ENCODE peak calls at places on chromosomes 7 and 10, in six cellular contexts. C is GM12878, Y is HepG2, T is K562, Z is A549, D is endothelial cell of umbilical vein. O is an unnamed sample.

GRCh38 chr10:111093741-111094380 is 17.0 kb downstream of the ADRA2A start:
- DNase-seq in C (no peak), Y (no peak), T (no peak), Z (no peak), D (no peak), O (peak)

GRCh38 chr10:132377326-132377725 is 19.7 kb upstream of the PWWP2B start:
- DNase-seq in C (no peak), Y (no peak), T (no peak), Z (no peak), D (no peak), O (no peak)

GRCh38 chr10:29734980-29735627 is 100.3 kb upstream of the SVIL start:
- DNase-seq in C (no peak), Y (no peak), T (no peak), Z (peak), D (peak), O (peak)

GRCh38 chr10:114684822-114685209 is 26.7 kb upstream of the ABLIM1 start:
- DNase-seq in C (no peak), Y (peak), T (no peak), Z (peak), D (peak), O (no peak)

GRCh38 chr7:118777308-118777707 is 552.8 kb downstream of the ANKRD7 start:
- DNase-seq in C (no peak), Y (no peak), T (no peak), Z (no peak), D (no peak), O (no peak)

GRCh38 chr10:58796242-58796641 is 283.6 kb downstream of the BICC1 start:
- DNase-seq in C (no peak), Y (no peak), T (no peak), Z (no peak), D (no peak), O (no peak)

GRCh38 chr10:32077896-32078295 is 21.7 kb upstream of the KIF5B start:
- DNase-seq in C (no peak), Y (peak), T (no peak), Z (peak), D (no peak), O (no peak)

GRCh38 chr7:3204526-3204925 is 96.5 kb upstream of the SDK1 start:
- DNase-seq in C (no peak), Y (no peak), T (no peak), Z (no peak), D (no peak), O (no peak)

GRCh38 chr7:43362652-43363428 is 220.1 kb upstream of the STK17A start:
- DNase-seq in C (no peak), Y (no peak), T (no peak), Z (peak), D (peak), O (peak)

GRCh38 chr7:131034166-131034881 is 293.4 kb upstream of the MKLN1 start:
- DNase-seq in C (no peak), Y (no peak), T (no peak), Z (no peak), D (no peak), O (no peak)

GRCh38 chr7:141674201-141674671 is 27.7 kb downstream of the DENND11 start:
- DNase-seq in C (no peak), Y (peak), T (no peak), Z (peak), D (peak), O (no peak)

GRCh38 chr7:18715988-18716387 is 220.4 kb downstream of the HDAC9 start:
- DNase-seq in C (no peak), Y (no peak), T (no peak), Z (no peak), D (no peak), O (no peak)

GRCh38 chr7:101819913-101820522 is 2.6 kb downstream of the CUX1 start:
- DNase-seq in C (no peak), Y (no peak), T (no peak), Z (no peak), D (no peak), O (no peak)

GRCh38 chr7:76383089-76383944 is 24.5 kb upstream of the YWHAG start:
- DNase-seq in C (no peak), Y (peak), T (peak), Z (peak), D (peak), O (peak)

GRCh38 chr7:134941185-134941900 is 45.0 kb upstream of the AGBL3 start:
- DNase-seq in C (no peak), Y (no peak), T (no peak), Z (peak), D (peak), O (no peak)

GRCh38 chr10:131246775-131247174 is 64.7 kb downstream of the TCERG1L start:
- DNase-seq in C (no peak), Y (no peak), T (no peak), Z (no peak), D (no peak), O (no peak)

GRCh38 chr10:125105155-125105554 is 55.2 kb downstream of the CTBP2 start:
- DNase-seq in C (no peak), Y (no peak), T (no peak), Z (no peak), D (no peak), O (no peak)

GRCh38 chr7:84589012-84589411 is 394.4 kb upstream of the SEMA3A start:
- DNase-seq in C (no peak), Y (no peak), T (no peak), Z (no peak), D (no peak), O (no peak)

GRCh38 chr7:55032069-55032699 is 13.4 kb downstream of the EGFR start:
- DNase-seq in C (no peak), Y (no peak), T (no peak), Z (no peak), D (no peak), O (no peak)

GRCh38 chr7:4241791-4242190 is 440.3 kb upstream of the FOXK1 start:
- DNase-seq in C (no peak), Y (no peak), T (peak), Z (peak), D (no peak), O (no peak)

GRCh38 chr10:116098411-116099019 is 174.5 kb downstream of the GFRA1 start:
- DNase-seq in C (no peak), Y (no peak), T (no peak), Z (no peak), D (no peak), O (no peak)

GRCh38 chr7:40299097-40299496 is 164.3 kb downstream of the SUGCT start:
- DNase-seq in C (no peak), Y (no peak), T (no peak), Z (no peak), D (peak), O (peak)

GRCh38 chr7:93054975-93055374 is 62.8 kb downstream of the SAMD9 start:
- DNase-seq in C (no peak), Y (no peak), T (no peak), Z (no peak), D (no peak), O (no peak)

GRCh38 chr7:47335071-47335470 is 246.8 kb downstream of the TNS3 start:
- DNase-seq in C (no peak), Y (no peak), T (no peak), Z (no peak), D (no peak), O (no peak)

DNA sequence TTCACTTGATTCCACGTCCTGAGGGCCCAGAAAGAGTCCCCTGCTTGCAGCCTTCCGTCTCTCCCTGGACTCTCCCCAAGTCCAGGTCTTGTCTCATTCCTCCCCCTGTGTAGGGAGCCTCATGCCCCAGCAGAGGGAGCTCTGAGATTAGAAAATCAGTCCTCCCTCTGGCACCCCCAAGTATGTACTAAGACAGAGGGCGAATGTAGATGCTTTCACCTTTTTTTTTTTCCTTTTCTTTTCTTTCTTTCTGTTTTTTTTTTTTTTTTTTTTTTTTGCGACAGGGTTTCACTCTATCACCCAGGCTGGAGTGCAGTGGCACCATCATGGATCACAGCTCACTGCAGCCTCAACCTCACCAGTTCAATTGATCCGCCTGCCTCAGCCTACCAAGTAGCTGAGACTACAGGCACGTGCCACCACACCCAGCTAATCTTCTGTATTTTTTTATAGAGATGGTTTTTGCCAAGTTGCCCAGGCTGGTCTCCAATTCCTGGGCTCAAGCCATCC is 10.3 kb downstream of the SFXN3 start:
- DNase-seq in C (no peak), Y (peak), T (peak), Z (peak), D (peak), O (peak)
- TF ChIP-seq MYC in C (no peak), Y (no peak), T (no peak), Z (no peak), D (no peak), O (no peak)

GRCh38 chr10:77240959-77241358 is 396.6 kb downstream of the KCNMA1 start:
- DNase-seq in C (no peak), Y (no peak), T (no peak), Z (no peak), D (no peak), O (no peak)

GRCh38 chr10:77248104-77248503 is 389.5 kb downstream of the KCNMA1 start:
- DNase-seq in C (no peak), Y (no peak), T (no peak), Z (no peak), D (no peak), O (no peak)

GRCh38 chr10:77247076-77247561 is 390.5 kb downstream of the KCNMA1 start:
- DNase-seq in C (no peak), Y (peak), T (no peak), Z (peak), D (peak), O (peak)

GRCh38 chr10:77245953-77246352 is 391.7 kb downstream of the KCNMA1 start:
- DNase-seq in C (no peak), Y (no peak), T (no peak), Z (no peak), D (no peak), O (peak)

DNA sequence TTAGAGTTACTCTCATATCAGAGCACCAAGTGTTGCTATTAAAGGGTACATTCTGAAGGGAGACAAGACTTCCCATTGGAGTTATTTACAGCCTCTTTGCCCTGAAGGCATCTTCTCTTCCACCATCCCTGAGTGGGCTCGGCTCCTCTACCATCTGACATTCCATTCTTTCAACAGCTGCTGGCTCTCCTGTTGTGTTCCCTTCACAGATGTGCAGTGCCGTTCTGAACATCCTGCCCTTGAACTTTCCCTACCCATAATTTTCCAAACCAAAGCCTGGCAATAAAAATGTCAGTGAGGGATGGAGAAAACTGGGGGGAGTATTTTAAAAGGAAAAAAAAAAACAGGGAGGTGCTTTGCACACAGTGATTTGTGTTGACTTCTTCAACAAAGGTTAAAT is 392.9 kb downstream of the KCNMA1 start:
- DNase-seq in C (no peak), Y (no peak), T (no peak), Z (no peak), D (no peak), O (no peak)
- TF ChIP-seq MAX in C (no peak), Y (no peak), T (no peak), Z (no peak), D (no peak), O (no peak)

DNA sequence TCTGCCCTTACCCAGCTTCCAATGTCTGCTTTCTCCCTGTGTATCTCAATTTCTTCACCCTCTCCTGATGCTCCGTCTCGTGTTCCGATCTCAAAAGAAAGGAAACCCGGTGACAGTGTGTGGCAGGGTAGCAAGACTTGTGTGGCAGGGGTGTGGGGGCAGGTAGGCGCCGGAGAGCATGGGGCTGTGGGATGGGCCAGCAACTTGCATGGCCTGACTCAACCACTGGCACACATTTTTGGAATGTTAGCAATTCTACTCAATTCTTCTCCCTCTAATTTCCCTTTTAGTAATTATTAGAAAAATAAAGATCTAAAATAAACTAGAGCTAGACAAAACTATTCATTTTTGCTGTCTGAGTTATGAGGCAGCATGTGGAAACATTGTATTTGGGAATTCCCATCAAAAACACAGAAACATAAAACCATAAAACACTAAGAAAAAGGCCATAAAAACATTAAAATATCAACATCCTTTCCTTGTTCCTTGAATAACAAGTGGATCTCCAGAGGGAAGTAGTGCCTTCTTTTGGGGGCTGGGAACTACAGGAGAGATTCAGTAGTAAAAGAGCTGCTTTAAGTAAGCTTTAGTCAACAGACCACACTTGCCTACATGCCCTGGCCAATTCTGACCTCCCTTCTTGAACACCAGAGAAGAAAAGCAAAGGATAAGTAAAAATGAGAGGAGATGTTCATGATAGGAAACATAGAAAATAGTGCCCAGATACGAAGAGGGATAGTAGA is 21.8 kb downstream of the SEMA3C start:
- DNase-seq in C (no peak), Y (no peak), T (no peak), Z (no peak), D (no peak), O (no peak)
- TF ChIP-seq MYC in C (no peak), Y (no peak), T (no peak), Z (no peak), D (no peak), O (no peak)

GRCh38 chr7:117588352-117588794 is 108.5 kb downstream of the CFTR start:
- DNase-seq in C (peak), Y (peak), T (no peak), Z (peak), D (peak), O (no peak)
- TF ChIP-seq MAX in C (no peak), Y (no peak), T (no peak), Z (peak), D (no peak), O (no peak)

GRCh38 chr7:307970-308369 is 18.0 kb downstream of the FOXL3 start:
- DNase-seq in C (no peak), Y (no peak), T (no peak), Z (no peak), D (no peak), O (no peak)

GRCh38 chr7:304574-305409 is 14.8 kb downstream of the FOXL3 start:
- DNase-seq in C (no peak), Y (no peak), T (no peak), Z (no peak), D (no peak), O (no peak)

GRCh38 chr7:303425-303824 is 13.5 kb downstream of the FOXL3 start:
- DNase-seq in C (no peak), Y (no peak), T (no peak), Z (no peak), D (no peak), O (no peak)

GRCh38 chr7:303884-304573 is 14.1 kb downstream of the FOXL3 start:
- DNase-seq in C (no peak), Y (no peak), T (no peak), Z (no peak), D (no peak), O (no peak)

GRCh38 chr7:305410-306151 is 15.6 kb downstream of the FOXL3 start:
- DNase-seq in C (no peak), Y (no peak), T (no peak), Z (no peak), D (no peak), O (no peak)
- TF ChIP-seq MYC in C (no peak), Y (no peak), T (no peak), Z (no peak), D (no peak), O (no peak)

GRCh38 chr10:778626-779330 is 89.3 kb upstream of the DIP2C start:
- DNase-seq in C (no peak), Y (no peak), T (no peak), Z (no peak), D (no peak), O (no peak)
- TF ChIP-seq MAX in C (no peak), Y (no peak), T (no peak), Z (no peak), D (no peak), O (no peak)